ENCODE peak calls at places on chromosomes 16 and 17, in nine cellular contexts. K is transverse colon, O is HepG2, X is adrenal gland, E is sigmoid colon, D is suprapubic skin, C is uterus, I is ovary, A is body of pancreas. P is an unnamed sample.

GRCh38 chr17:79366988-79367571 is 243.8 kb downstream of the RBFOX3 start:
- DNase-seq in D (no peak), I (no peak), C (no peak), X (no peak), K (no peak), A (no peak), E (no peak), O (no peak), P (no peak)

GRCh38 chr16:86424968-86425367 is 85.4 kb upstream of the FOXF1 start:
- DNase-seq in I (no peak), A (no peak), D (no peak), O (no peak), C (no peak), E (no peak), X (no peak), K (no peak), P (no peak)

GRCh38 chr17:37124074-37124824 is 175.5 kb downstream of the AATF start:
- DNase-seq in A (no peak), D (no peak), K (no peak), O (no peak), C (no peak), X (no peak), E (no peak), I (no peak), P (no peak)

GRCh38 chr16:89011909-89012621 is 35.1 kb upstream of the CBFA2T3 start:
- DNase-seq in X (no peak), E (peak; percentile 35), A (no peak), O (no peak), D (no peak), I (no peak), K (no peak), C (no peak), P (no peak)

GRCh38 chr17:82212331-82213250 is at the start of gene CCDC57:
- DNase-seq in C (peak; percentile 66), O (peak; percentile 61), D (peak; percentile 87), K (peak; percentile 83), I (peak; percentile 78), E (peak; percentile 91), A (peak; percentile 85), X (peak; percentile 82), P (no peak)

GRCh38 chr17:82449883-82450356 is 632 bp downstream of the CYBC1 start:
- DNase-seq in I (no peak), D (peak; percentile 68), O (no peak), A (no peak), K (no peak), X (no peak), E (no peak), C (no peak), P (no peak)

GRCh38 chr16:7493133-7493532 is 160.5 kb downstream of the RBFOX1 start:
- DNase-seq in E (no peak), O (no peak), C (no peak), K (no peak), I (no peak), A (no peak), D (no peak), X (no peak), P (no peak)

GRCh38 chr16:87720411-87720810 is 45.4 kb downstream of the KLHDC4 start:
- DNase-seq in A (no peak), O (no peak), I (no peak), D (no peak), X (no peak), C (no peak), E (no peak), K (no peak), P (no peak)

GRCh38 chr17:27631409-27631755 is 394 bp downstream of the LGALS9 start:
- DNase-seq in O (no peak), C (no peak), A (no peak), E (no peak), K (no peak), I (no peak), D (no peak), X (no peak), P (no peak)

GRCh38 chr16:3058173-3059030 is 7.0 kb upstream of the IL32 start:
- DNase-seq in A (peak; percentile 66), I (no peak), D (no peak), E (peak; percentile 71), K (peak; percentile 75), C (peak; percentile 41), X (peak; percentile 56), O (peak; percentile 36), P (peak; percentile 68)

GRCh38 chr16:11306997-11307638 is 26.0 kb upstream of the PRM1 start:
- DNase-seq in D (no peak), K (no peak), O (peak; percentile 98), I (no peak), C (no peak), A (no peak), X (no peak), E (no peak), P (no peak)

GRCh38 chr16:11308493-11309283 is 27.6 kb upstream of the PRM1 start:
- DNase-seq in I (no peak), K (peak; percentile 52), A (no peak), D (no peak), O (peak; percentile 87), X (no peak), C (no peak), E (no peak), P (no peak)

GRCh38 chr16:11309895-11310633 is 28.9 kb upstream of the PRM1 start:
- DNase-seq in E (no peak), C (no peak), X (no peak), O (peak; percentile 86), D (no peak), A (no peak), I (peak; percentile 54), K (no peak), P (no peak)

GRCh38 chr16:11306381-11306780 is 25.3 kb upstream of the PRM1 start:
- DNase-seq in X (no peak), I (no peak), C (no peak), E (no peak), A (no peak), O (no peak), K (no peak), D (no peak), P (no peak)

DNA sequence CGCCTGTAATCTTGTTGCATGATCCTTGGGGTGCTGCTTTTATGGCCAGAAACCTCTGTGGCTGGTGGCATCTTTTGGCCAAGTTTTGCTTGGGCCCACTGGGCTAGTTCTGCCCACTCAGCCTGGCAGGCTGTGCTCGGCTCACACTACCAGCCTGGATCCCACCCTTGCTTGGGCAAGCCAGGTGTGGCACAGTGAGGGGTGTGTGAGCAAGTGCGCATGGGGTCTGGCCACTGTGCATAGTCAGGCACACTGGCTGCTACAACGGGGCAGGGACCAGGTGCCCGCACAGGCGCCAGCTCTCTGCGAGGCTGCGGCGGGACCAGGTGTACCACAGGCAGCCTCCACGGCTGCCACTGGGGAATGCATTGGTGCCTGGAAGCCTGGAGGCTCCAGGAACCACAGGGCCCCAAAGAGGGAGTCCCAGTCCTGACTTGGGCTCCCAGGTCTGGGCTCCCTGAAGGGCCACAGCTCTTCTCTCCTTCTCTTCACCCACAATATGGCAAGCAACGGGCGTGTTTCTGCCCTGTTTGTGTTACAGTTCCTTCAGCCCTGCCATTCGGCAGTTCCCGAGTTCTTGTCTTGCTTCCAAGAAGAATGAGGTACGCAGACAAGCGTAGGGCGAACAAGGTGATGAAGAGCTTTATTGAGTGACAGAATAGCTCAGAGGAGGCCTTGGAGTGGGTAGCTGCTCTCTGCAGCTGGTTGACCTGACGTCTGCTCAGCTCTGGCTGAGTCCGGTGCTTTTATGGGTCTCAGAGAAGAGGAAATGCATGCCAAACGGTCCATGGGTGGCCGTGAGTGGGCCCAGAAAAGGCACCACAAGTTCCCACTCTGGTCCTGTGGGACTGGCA is 26.7 kb upstream of the PRM1 start:
- DNase-seq in C (no peak), I (no peak), K (no peak), E (no peak), O (no peak), A (no peak), D (no peak), X (no peak), P (no peak)
- TF ChIP-seq POLR2A in C (no peak), I (no peak), K (no peak), E (no peak), O (no peak), A (no peak), D (no peak), X (no peak), P (no peak)

GRCh38 chr16:74225278-74225677 is 71.3 kb upstream of the PSMD7 start:
- DNase-seq in E (no peak), D (no peak), K (no peak), O (no peak), I (no peak), X (no peak), A (no peak), C (no peak), P (no peak)

GRCh38 chr16:74230126-74230525 is 66.5 kb upstream of the PSMD7 start:
- DNase-seq in C (no peak), I (no peak), A (no peak), D (no peak), K (no peak), X (no peak), E (no peak), O (no peak), P (no peak)

GRCh38 chr16:74226361-74226979 is 70.1 kb upstream of the PSMD7 start:
- DNase-seq in D (no peak), X (no peak), C (no peak), I (no peak), K (no peak), E (no peak), O (no peak), A (no peak), P (no peak)

GRCh38 chr16:74224828-74225227 is 71.8 kb upstream of the PSMD7 start:
- DNase-seq in K (no peak), C (no peak), D (no peak), A (no peak), X (no peak), O (no peak), E (no peak), I (no peak), P (no peak)
- H3K36me3 ChIP-seq in K (no peaks in the 10 kb centered on the region), C (no peaks in the 10 kb centered on the region), D (no peaks in the 10 kb centered on the region), A (no peaks in the 10 kb centered on the region), X (no peaks in the 10 kb centered on the region), O (no peaks in the 10 kb centered on the region), E (no peaks in the 10 kb centered on the region), I (no peaks in the 10 kb centered on the region), P (no peaks in the 10 kb centered on the region)

GRCh38 chr17:21146362-21147021 is 19.7 kb downstream of the DHRS7B start:
- DNase-seq in I (no peak), C (no peak), A (peak; percentile 10), K (no peak), X (no peak), O (no peak), E (no peak), D (no peak), P (no peak)

GRCh38 chr17:21140911-21141310 is 14.1 kb downstream of the DHRS7B start:
- DNase-seq in O (no peak), E (no peak), D (no peak), C (no peak), I (no peak), X (no peak), K (no peak), A (no peak), P (no peak)

GRCh38 chr17:21149626-21150025 is 22.9 kb downstream of the DHRS7B start:
- DNase-seq in O (no peak), D (no peak), C (no peak), E (no peak), A (no peak), I (no peak), K (no peak), X (no peak), P (no peak)

GRCh38 chr17:21143695-21144094 is 16.9 kb downstream of the DHRS7B start:
- DNase-seq in A (no peak), K (no peak), D (no peak), I (no peak), O (no peak), C (no peak), E (no peak), X (no peak), P (no peak)
- H3K4me1 ChIP-seq in A (peaks cover 7% of the 10 kb centered on the region), K (no peaks in the 10 kb centered on the region), D (no peaks in the 10 kb centered on the region), I (no peaks in the 10 kb centered on the region), O (peaks cover 12% of the 10 kb centered on the region), C (no peaks in the 10 kb centered on the region), E (no peaks in the 10 kb centered on the region), X (no peaks in the 10 kb centered on the region), P (no peaks in the 10 kb centered on the region)

GRCh38 chr16:46775214-46775613 is 27.1 kb upstream of the MYLK3 start:
- DNase-seq in K (no peak), O (no peak), I (no peak), A (no peak), X (no peak), D (no peak), C (no peak), E (no peak), P (no peak)
- TF ChIP-seq POLR2A in K (no peak), O (no peak), I (no peak), A (no peak), X (no peak), D (no peak), C (no peak), E (no peak), P (no peak)

P was measured in breast epithelium.